ENCODE peak calls at places on chromosome 11, in nine cellular contexts. N, K, T, H, V, I, Q, F and R are unnamed samples.

GRCh38 chr11:1271002-1271401 is 38.4 kb downstream of the TOLLIP start:
- DNase-seq in T (no peak), N (no peak), I (no peak), Q (no peak), F (no peak), K (no peak), H (no peak), V (no peak), R (no peak)

GRCh38 chr11:6548641-6549040 is 51.6 kb downstream of the DNHD1 start:
- DNase-seq in K (no peak), T (no peak), N (no peak), F (no peak), I (no peak), H (peak; percentile 18), Q (no peak), V (no peak), R (no peak)

GRCh38 chr11:2327032-2327431 is 25.2 kb downstream of the TSPAN32 start:
- DNase-seq in V (no peak), K (no peak), F (no peak), H (no peak), Q (no peak), T (no peak), N (no peak), I (no peak), R (no peak)

GRCh38 chr11:75103380-75104026 is 6.8 kb upstream of the OR2AT4 start:
- DNase-seq in K (peak; percentile 78), F (no peak), H (no peak), Q (no peak), T (peak; percentile 16), I (peak; percentile 82), V (no peak), N (no peak), R (no peak)

GRCh38 chr11:2459796-2460531 is 15.2 kb downstream of the KCNQ1 start:
- DNase-seq in I (no peak), T (no peak), F (no peak), N (no peak), Q (no peak), H (no peak), K (no peak), V (no peak), R (no peak)

GRCh38 chr11:65150513-65151271 is 16.4 kb upstream of the SYVN1 start:
- DNase-seq in K (peak; percentile 90), N (no peak), T (peak; percentile 47), Q (peak; percentile 46), I (peak; percentile 89), V (peak; percentile 23), H (peak; percentile 90), F (no peak), R (no peak)

GRCh38 chr11:103948331-103948730 is 88.1 kb upstream of the DDI1 start:
- DNase-seq in N (no peak), H (no peak), V (no peak), K (no peak), Q (no peak), F (no peak), I (no peak), T (no peak), R (no peak)

GRCh38 chr11:125514336-125515101 is 18.5 kb upstream of the FEZ1 start:
- DNase-seq in V (peak; percentile 44), T (no peak), Q (no peak), F (no peak), N (no peak), K (peak; percentile 79), H (peak; percentile 63), I (peak; percentile 15), R (peak; percentile 26)

GRCh38 chr11:106281455-106282173 is 204.2 kb downstream of the AASDHPPT start:
- DNase-seq in N (no peak), F (no peak), Q (no peak), T (peak; percentile 70), H (no peak), V (no peak), K (peak; percentile 84), I (peak; percentile 89), R (no peak)

GRCh38 chr11:60307507-60308195 is 19.4 kb upstream of the MS4A6E start:
- DNase-seq in K (peak; percentile 38), T (no peak), V (no peak), Q (no peak), I (no peak), N (no peak), F (no peak), H (no peak), R (no peak)

GRCh38 chr11:77175869-77176539 is 48.0 kb downstream of the MYO7A start:
- DNase-seq in V (peak; percentile 61), K (no peak), H (no peak), Q (no peak), N (peak; percentile 66), T (no peak), I (no peak), F (no peak), R (no peak)

GRCh38 chr11:128283445-128283844 is 303.9 kb downstream of the ETS1 start:
- DNase-seq in H (no peak), Q (no peak), V (no peak), N (no peak), T (no peak), F (no peak), K (no peak), I (no peak), R (no peak)

GRCh38 chr11:122778148-122778547 is 60.2 kb upstream of the CRTAM start:
- DNase-seq in F (no peak), T (no peak), V (no peak), I (peak; percentile 64), Q (no peak), K (peak; percentile 90), H (no peak), N (no peak), R (no peak)

GRCh38 chr11:31805037-31805628 is 6.0 kb downstream of the PAX6 start:
- DNase-seq in T (no peak), H (no peak), F (no peak), I (no peak), K (no peak), V (peak; percentile 31), Q (no peak), N (peak; percentile 63), R (no peak)

GRCh38 chr11:32420937-32421532 is 14.3 kb downstream of the WT1 start:
- DNase-seq in I (no peak), N (no peak), V (peak; percentile 74), T (no peak), K (peak; percentile 78), F (no peak), H (no peak), Q (no peak), R (no peak)

GRCh38 chr11:93524868-93525267 is 18.3 kb downstream of the SMCO4 start:
- DNase-seq in N (no peak), I (no peak), H (no peak), Q (no peak), F (no peak), K (no peak), T (no peak), V (no peak), R (no peak)

GRCh38 chr11:67436459-67437081 is 912 bp downstream of the PTPRCAP start:
- DNase-seq in T (no peak), H (no peak), V (peak; percentile 91), F (peak; percentile 59), Q (no peak), K (no peak), I (no peak), N (no peak), R (no peak)

GRCh38 chr11:119120639-119121007 is 757 bp upstream of the HINFP start:
- DNase-seq in I (peak; percentile 60), K (peak; percentile 39), F (no peak), V (no peak), T (no peak), N (no peak), Q (no peak), H (no peak), R (no peak)

GRCh38 chr11:41498726-41499125 is 39.3 kb upstream of the LRRC4C start:
- DNase-seq in H (no peak), F (no peak), T (no peak), K (no peak), V (no peak), N (no peak), Q (no peak), I (peak; percentile 8), R (no peak)

GRCh38 chr11:93727985-93728791 is 13.1 kb downstream of the TAF1D start:
- DNase-seq in I (peak; percentile 40), K (no peak), N (no peak), Q (no peak), T (peak; percentile 23), V (no peak), H (no peak), F (no peak), R (no peak)

GRCh38 chr11:121138259-121138658 is 37.2 kb downstream of the TECTA start:
- DNase-seq in N (no peak), T (no peak), F (no peak), I (no peak), H (no peak), K (no peak), V (no peak), Q (no peak), R (no peak)

GRCh38 chr11:84384637-84385227 is 1098.6 kb upstream of the CCDC90B start:
- DNase-seq in V (peak; percentile 23), F (no peak), I (peak; percentile 66), K (peak; percentile 41), N (no peak), T (no peak), Q (peak; percentile 25), H (peak; percentile 45), R (no peak)

GRCh38 chr11:75437966-75438659 is 5.1 kb upstream of the KLHL35 start:
- DNase-seq in Q (no peak), T (no peak), I (no peak), F (no peak), H (no peak), V (no peak), N (no peak), K (no peak), R (no peak)

GRCh38 chr11:82867495-82868082 is 32.6 kb downstream of the PRCP start:
- DNase-seq in F (peak; percentile 14), N (peak; percentile 76), K (peak; percentile 59), Q (peak; percentile 77), T (peak; percentile 35), V (peak; percentile 65), H (peak; percentile 88), I (peak; percentile 81), R (peak; percentile 50)

GRCh38 chr11:119126675-119127268 is 5.4 kb downstream of the HINFP start:
- DNase-seq in F (no peak), T (no peak), N (no peak), I (no peak), H (no peak), Q (no peak), K (no peak), V (no peak), R (no peak)

GRCh38 chr11:116224154-116224888 is 548.5 kb downstream of the BUD13 start:
- DNase-seq in T (no peak), H (peak; percentile 49), Q (peak; percentile 41), V (peak; percentile 66), N (peak; percentile 69), F (peak; percentile 1), K (peak; percentile 10), I (peak; percentile 21), R (no peak)

GRCh38 chr11:61745796-61746653 is 6.4 kb upstream of the MYRF start:
- DNase-seq in Q (no peak), H (no peak), I (no peak), F (no peak), T (no peak), N (no peak), K (no peak), V (no peak), R (no peak)

GRCh38 chr11:17986007-17986710 is 26.7 kb downstream of the SERGEF start:
- DNase-seq in I (peak; percentile 92), V (no peak), Q (no peak), T (peak; percentile 59), F (no peak), N (no peak), K (peak; percentile 75), H (no peak), R (no peak)

GRCh38 chr11:19453893-19454292 is 213.1 kb upstream of the E2F8 start:
- DNase-seq in I (peak; percentile 94), Q (no peak), N (no peak), T (peak; percentile 82), V (no peak), K (no peak), H (no peak), F (no peak), R (no peak)

GRCh38 chr11:113570906-113571305 is 95.7 kb upstream of the DRD2 start:
- DNase-seq in Q (no peak), N (no peak), H (no peak), T (no peak), K (no peak), V (no peak), F (no peak), I (no peak), R (no peak)